ENCODE peak calls at places on chromosomes 5 and 9, in seven cellular contexts. K is activated naive CD8-positive, alpha-beta T cell treated with anti-CD3 and anti-CD28 coated beads, Interleukin-2, amount 50 U/mL, for 24 hours; Y is T-cell; D is cardiac fibroblast; J is CMK; B is NCI-H1694 treated with DMSO at 0.1 percent for 48 hours; Z is skeletal muscle cell. L is an unnamed sample.

GRCh38 chr5:41857989-41858388 is 12.2 kb downstream of the OXCT1 start:
- DNase-seq in K (no peak), Y (no peak), D (no peak), J (no peak), B (no peak), Z (no peak), L (no peak)

GRCh38 chr5:63025679-63026078 is 447.1 kb downstream of the LRRC70 start:
- DNase-seq in K (no peak), Y (no peak), D (no peak), J (no peak), B (no peak), Z (no peak), L (no peak)

GRCh38 chr5:88108490-88109279 is 160.0 kb downstream of the TMEM161B start:
- DNase-seq in K (no peak), Y (no peak), D (no peak), J (no peak), B (no peak), Z (no peak), L (no peak)

GRCh38 chr5:146313027-146313426 is 25.6 kb upstream of the POU4F3 start:
- DNase-seq in K (no peak), Y (no peak), D (no peak), J (no peak), B (no peak), Z (no peak), L (no peak)

GRCh38 chr5:132437604-132438275 is 52.8 kb downstream of the IRF1 start:
- DNase-seq in K (peak), Y (peak), D (peak), J (no peak), B (no peak), Z (peak), L (peak)

GRCh38 chr9:8284835-8285234 is 485.3 kb upstream of the DMAC1 start:
- DNase-seq in K (no peak), Y (no peak), D (no peak), J (no peak), B (no peak), Z (no peak), L (no peak)

GRCh38 chr5:10420926-10421325 is 20.8 kb upstream of the ROPN1L start:
- DNase-seq in K (no peak), Y (no peak), D (peak), J (no peak), B (no peak), Z (no peak), L (no peak)

GRCh38 chr9:137970686-137971476 is 93.3 kb downstream of the CACNA1B start:
- DNase-seq in K (no peak), Y (no peak), D (no peak), J (no peak), B (no peak), Z (no peak), L (no peak)

GRCh38 chr5:137734962-137735530 is 843 bp downstream of the KLHL3 start:
- DNase-seq in K (peak), Y (no peak), D (peak), J (no peak), B (no peak), Z (no peak), L (no peak)

GRCh38 chr9:101445353-101446029 is 9.9 kb upstream of the ALDOB start:
- DNase-seq in K (no peak), Y (no peak), D (peak), J (no peak), B (no peak), Z (no peak), L (no peak)

GRCh38 chr5:77957081-77957480 is 180.9 kb upstream of the TBCA start:
- DNase-seq in K (no peak), Y (no peak), D (no peak), J (no peak), B (no peak), Z (no peak), L (no peak)

GRCh38 chr5:143023447-143024096 is 253.4 kb downstream of the ARHGAP26 start:
- DNase-seq in K (peak), Y (no peak), D (no peak), J (no peak), B (peak), Z (no peak), L (no peak)

GRCh38 chr5:9173281-9174048 is 372.4 kb downstream of the SEMA5A start:
- DNase-seq in K (no peak), Y (no peak), D (peak), J (no peak), B (no peak), Z (peak), L (no peak)

GRCh38 chr9:69719368-69719767 is 40.4 kb downstream of the PTAR1 start:
- DNase-seq in K (no peak), Y (no peak), D (peak), J (no peak), B (no peak), Z (peak), L (peak)

GRCh38 chr9:100534401-100534800 is 43.5 kb upstream of the CAVIN4 start:
- DNase-seq in K (no peak), Y (no peak), D (no peak), J (no peak), B (no peak), Z (no peak), L (no peak)

GRCh38 chr5:16065810-16066209 is 113.8 kb downstream of the MARCHF11 start:
- DNase-seq in K (no peak), Y (no peak), D (no peak), J (no peak), B (no peak), Z (no peak), L (no peak)

GRCh38 chr5:59724482-59725392 is 168.8 kb downstream of the PDE4D start:
- DNase-seq in K (peak), Y (no peak), D (peak), J (peak), B (peak), Z (no peak), L (peak)

GRCh38 chr9:114371986-114372917 is 15.5 kb downstream of the AKNA start:
- DNase-seq in K (peak), Y (peak), D (peak), J (peak), B (no peak), Z (no peak), L (no peak)

GRCh38 chr5:54867310-54867944 is 118.0 kb downstream of the ESM1 start:
- DNase-seq in K (no peak), Y (no peak), D (peak), J (peak), B (peak), Z (peak), L (peak)

GRCh38 chr9:77514886-77515711 is 133.0 kb downstream of the GNA14 start:
- DNase-seq in K (no peak), Y (no peak), D (peak), J (no peak), B (no peak), Z (peak), L (no peak)

GRCh38 chr9:6413365-6414263 is 615 bp downstream of the UHRF2 start:
- DNase-seq in K (peak), Y (peak), D (no peak), J (no peak), B (no peak), Z (no peak), L (peak)

GRCh38 chr5:78778538-78778937 is 130.0 kb upstream of the LHFPL2 start:
- DNase-seq in K (no peak), Y (no peak), D (no peak), J (no peak), B (no peak), Z (no peak), L (no peak)

GRCh38 chr9:35518212-35518917 is 28.5 kb downstream of the RUSC2 start:
- DNase-seq in K (no peak), Y (no peak), D (peak), J (no peak), B (peak), Z (peak), L (no peak)

GRCh38 chr5:132410451-132411381 is 41.2 kb downstream of the SLC22A5 start:
- DNase-seq in K (peak), Y (peak), D (peak), J (peak), B (peak), Z (no peak), L (peak)

GRCh38 chr9:37301369-37302172 is 120.9 kb upstream of the GRHPR start:
- DNase-seq in K (no peak), Y (no peak), D (no peak), J (no peak), B (no peak), Z (no peak), L (no peak)

GRCh38 chr9:35489313-35490154 is at the start of gene RUSC2:
- DNase-seq in K (peak), Y (peak), D (peak), J (no peak), B (peak), Z (peak), L (peak)

GRCh38 chr5:40754381-40755092 is 1.2 kb downstream of the TTC33 start:
- DNase-seq in K (no peak), Y (no peak), D (peak), J (no peak), B (no peak), Z (no peak), L (no peak)

GRCh38 chr9:97386733-97387503 is 25.0 kb upstream of the TDRD7 start:
- DNase-seq in K (peak), Y (peak), D (peak), J (peak), B (peak), Z (peak), L (peak)

GRCh38 chr5:109180668-109181067 is 229.1 kb downstream of the PJA2 start:
- DNase-seq in K (no peak), Y (no peak), D (no peak), J (no peak), B (no peak), Z (no peak), L (no peak)

L was measured in K562.